ENCODE peak calls at places on chromosomes 16 and 17, in nine cellular contexts. E is A549, J is stomach, Z is gastrocnemius medialis, W is ovary, M is tibial nerve, K is heart left ventricle, U is adrenal gland, R is HCT116. O is an unnamed sample. For H3K4me1, the result is how much of the 10 kb centered on the place peaks cover.

GRCh38 chr16:12293913-12294312 is 317.4 kb downstream of the SNX29 start:
- DNase-seq in E (no peak), K (no peak), R (no peak), Z (no peak), W (no peak), J (no peak), U (no peak), M (no peak), O (no peak)

GRCh38 chr16:31265329-31266245 is 5.8 kb downstream of the ITGAM start:
- DNase-seq in W (no peak), Z (no peak), E (peak), K (no peak), M (no peak), J (peak), U (no peak), R (no peak), O (peak)

GRCh38 chr17:36747861-36748260 is 146.5 kb downstream of the MRM1 start:
- DNase-seq in Z (no peak), R (no peak), M (no peak), E (no peak), W (no peak), K (no peak), J (no peak), U (no peak), O (no peak)

GRCh38 chr17:73586153-73586906 is 57.9 kb downstream of the SDK2 start:
- DNase-seq in M (no peak), W (no peak), K (no peak), R (no peak), E (no peak), U (no peak), J (no peak), Z (no peak), O (no peak)

GRCh38 chr17:2691965-2692780 is 19.4 kb downstream of the CLUH start:
- DNase-seq in K (peak), E (no peak), M (no peak), W (peak), J (no peak), Z (peak), R (no peak), U (no peak), O (peak)

GRCh38 chr17:76753061-76753961 is 15.4 kb downstream of the MFSD11 start:
- DNase-seq in E (no peak), K (no peak), M (no peak), Z (no peak), W (no peak), J (no peak), U (no peak), R (no peak), O (no peak)

GRCh38 chr16:87956169-87956770 is 5.0 kb downstream of the BANP start:
- DNase-seq in K (peak), W (no peak), Z (peak), R (no peak), M (no peak), J (no peak), U (no peak), E (no peak), O (peak)

GRCh38 chr16:30747331-30747730 is 894 bp upstream of the PHKG2 start:
- DNase-seq in U (no peak), M (no peak), J (no peak), Z (no peak), E (no peak), R (no peak), K (no peak), W (no peak), O (no peak)

GRCh38 chr16:52852978-52853377 is 199.7 kb downstream of the CHD9NB start:
- DNase-seq in W (no peak), U (no peak), E (no peak), K (no peak), R (no peak), J (no peak), M (no peak), Z (no peak), O (no peak)

GRCh38 chr17:40486513-40487370 is 14.7 kb downstream of the TNS4 start:
- DNase-seq in W (no peak), U (no peak), Z (peak), J (no peak), R (peak), M (no peak), E (no peak), K (no peak), O (no peak)

GRCh38 chr17:50487213-50488096 is 8.8 kb downstream of the RSAD1 start:
- DNase-seq in W (no peak), E (no peak), J (peak), K (no peak), M (no peak), U (peak), R (no peak), Z (peak), O (no peak)

GRCh38 chr16:13935408-13935807 is 15.5 kb downstream of the ERCC4 start:
- DNase-seq in Z (no peak), E (no peak), U (no peak), K (no peak), R (no peak), M (no peak), J (no peak), W (no peak), O (no peak)

GRCh38 chr17:49508891-49509587 is 13.9 kb downstream of the NGFR start:
- DNase-seq in R (no peak), K (no peak), W (no peak), J (no peak), E (no peak), M (no peak), Z (no peak), U (no peak), O (no peak)

DNA sequence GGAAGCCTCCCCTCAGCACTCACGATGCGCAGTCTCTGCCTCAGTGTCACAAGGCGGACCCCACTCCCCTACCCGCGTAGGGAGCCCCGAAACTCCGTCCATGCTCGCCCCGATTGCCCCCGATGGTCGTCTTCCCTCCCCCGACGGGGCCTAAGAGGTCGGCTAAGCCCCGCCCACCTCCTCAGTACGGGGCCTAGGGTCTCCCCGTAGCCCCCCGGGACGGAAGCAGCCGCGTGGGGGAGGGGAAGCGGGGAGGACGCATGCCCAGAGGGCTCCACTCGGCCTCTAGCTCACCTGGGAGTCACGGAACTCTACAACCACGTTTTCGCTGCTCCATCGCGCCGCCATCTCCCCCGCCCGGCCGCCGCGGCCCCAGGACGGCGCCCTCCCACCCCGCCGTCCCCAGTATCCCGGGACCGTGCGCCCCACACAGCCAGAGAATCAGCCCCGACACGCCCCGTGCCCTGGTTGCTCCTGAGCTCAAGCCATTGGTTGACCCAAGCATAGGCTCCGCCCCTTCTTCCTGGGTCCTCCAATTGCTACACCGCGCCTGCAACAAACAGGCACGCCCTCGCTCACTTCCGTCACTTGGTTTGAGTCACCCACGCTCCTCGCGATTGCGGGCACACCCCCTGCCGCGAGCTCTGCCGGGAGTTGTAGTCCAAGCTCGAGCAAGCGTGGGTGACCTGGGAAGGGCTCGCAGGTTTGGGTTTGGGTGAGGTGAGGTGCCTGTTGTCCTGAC is at the start of gene WDR59:
- DNase-seq in U (peak), J (peak), K (peak), Z (peak), M (peak), W (peak), E (peak), R (peak), O (peak)
- TF ChIP-seq POLR2A in U (peak), J (peak), K (peak), Z (peak), M (peak), W (peak), E (peak), R (no peak), O (no peak)

GRCh38 chr17:18191071-18191667 is 7.5 kb downstream of the ALKBH5 start:
- DNase-seq in W (no peak), R (no peak), K (peak), E (no peak), U (no peak), J (peak), M (no peak), Z (no peak), O (no peak)
- H3K4me1 ChIP-seq in W (under half), R (under half), K (half or more), E (under half), U (half or more), J (half or more), M (under half), Z (half or more), O (half or more)

GRCh38 chr17:81710514-81711308 is 1.4 kb upstream of the SLC25A10 start:
- DNase-seq in W (no peak), K (no peak), R (no peak), E (no peak), Z (no peak), J (no peak), M (no peak), U (no peak), O (no peak)
- TF ChIP-seq POLR2A in W (no peak), K (no peak), R (peak), E (peak), Z (no peak), J (no peak), M (no peak), U (no peak), O (no peak)

GRCh38 chr16:8862309-8863130 is 6.3 kb downstream of the CARHSP1 start:
- DNase-seq in E (no peak), W (no peak), Z (no peak), M (no peak), U (no peak), R (no peak), K (no peak), J (no peak), O (no peak)
- H3K4me1 ChIP-seq in E (half or more), W (under half), Z (under half), M (under half), U (half or more), R (under half), K (under half), J (half or more), O (under half)

GRCh38 chr16:28475221-28475620 is 3.1 kb upstream of the NPIPB7 start:
- DNase-seq in E (no peak), U (peak), K (no peak), Z (no peak), J (no peak), R (no peak), W (no peak), M (no peak), O (no peak)

GRCh38 chr16:28477311-28477920 is 5.3 kb upstream of the NPIPB7 start:
- DNase-seq in M (no peak), Z (no peak), J (no peak), W (no peak), U (no peak), R (no peak), E (no peak), K (no peak), O (no peak)

GRCh38 chr16:28478511-28479180 is 6.5 kb upstream of the NPIPB7 start:
- DNase-seq in W (no peak), U (no peak), K (no peak), Z (no peak), J (no peak), M (no peak), R (no peak), E (no peak), O (no peak)

GRCh38 chr16:28473714-28474265 is 1.7 kb upstream of the NPIPB7 start:
- DNase-seq in E (no peak), U (no peak), Z (no peak), R (no peak), M (no peak), J (no peak), W (no peak), K (no peak), O (no peak)
- TF ChIP-seq POLR2A in E (no peak), U (no peak), Z (no peak), R (no peak), M (no peak), J (no peak), W (no peak), K (no peak), O (no peak)

GRCh38 chr17:14359251-14359939 is 58.5 kb downstream of the HS3ST3B1 start:
- DNase-seq in E (no peak), M (no peak), R (no peak), W (no peak), Z (no peak), U (no peak), J (no peak), K (no peak), O (peak)

GRCh38 chr17:14361470-14361869 is 60.6 kb downstream of the HS3ST3B1 start:
- DNase-seq in U (no peak), K (no peak), J (no peak), M (no peak), Z (no peak), W (no peak), R (no peak), E (no peak), O (no peak)

GRCh38 chr17:14361945-14362508 is 61.1 kb downstream of the HS3ST3B1 start:
- DNase-seq in J (no peak), E (no peak), K (no peak), W (no peak), M (no peak), U (no peak), R (no peak), Z (no peak), O (no peak)

GRCh38 chr17:14356043-14356637 is 55.3 kb downstream of the HS3ST3B1 start:
- DNase-seq in M (no peak), R (no peak), K (no peak), U (no peak), Z (no peak), E (no peak), W (no peak), J (no peak), O (no peak)

GRCh38 chr17:14360851-14361250 is 60.0 kb downstream of the HS3ST3B1 start:
- DNase-seq in Z (no peak), U (no peak), K (no peak), J (no peak), R (no peak), W (no peak), E (no peak), M (no peak), O (no peak)
- H3K4me1 ChIP-seq in Z (under half), U (under half), K (under half), J (under half), R (under half), W (under half), E (under half), M (under half), O (under half)

DNA sequence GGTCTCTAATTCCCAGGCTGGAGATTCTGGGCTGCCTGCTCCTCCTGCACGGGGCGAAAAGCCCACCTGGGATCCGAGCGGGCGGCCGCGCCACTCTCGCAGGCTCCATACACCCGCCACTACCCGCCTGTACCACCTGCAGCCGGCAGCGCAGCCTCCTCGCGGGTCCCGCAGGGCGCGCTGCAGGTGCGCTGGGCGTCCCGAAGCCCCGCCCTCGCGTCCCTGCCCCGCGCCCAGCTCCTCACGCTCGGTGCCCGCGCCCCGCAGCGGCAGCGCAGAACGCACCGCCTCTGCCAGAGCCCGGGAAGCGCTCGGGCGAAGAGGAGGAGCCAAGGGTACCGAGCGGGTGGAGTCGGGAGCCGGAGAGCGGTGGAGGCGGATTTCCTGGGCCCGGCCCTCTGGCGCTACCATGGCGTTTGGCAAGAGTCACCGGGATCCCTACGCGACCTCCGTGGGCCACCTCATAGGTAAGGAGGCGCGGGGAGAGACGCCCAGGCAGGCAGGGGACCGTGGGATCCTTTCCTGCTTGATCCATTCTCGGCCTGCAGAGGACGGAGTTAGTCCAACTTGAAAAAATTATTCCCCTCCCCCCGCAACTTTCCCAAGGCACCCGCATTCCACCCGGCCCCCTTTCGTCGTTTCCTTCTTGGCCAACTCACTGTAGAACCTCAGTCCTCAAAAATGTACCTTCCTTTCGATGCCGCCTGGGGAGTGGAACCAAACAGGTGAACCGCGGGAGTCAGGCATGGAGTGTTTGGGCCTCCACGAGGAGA is at the start of gene TOM1L1:
- DNase-seq in K (peak), W (peak), R (peak), M (peak), J (peak), Z (peak), E (peak), U (peak), O (peak)
- TF ChIP-seq POLR2A in K (no peak), W (no peak), R (no peak), M (no peak), J (peak), Z (no peak), E (peak), U (peak), O (peak)

DNA sequence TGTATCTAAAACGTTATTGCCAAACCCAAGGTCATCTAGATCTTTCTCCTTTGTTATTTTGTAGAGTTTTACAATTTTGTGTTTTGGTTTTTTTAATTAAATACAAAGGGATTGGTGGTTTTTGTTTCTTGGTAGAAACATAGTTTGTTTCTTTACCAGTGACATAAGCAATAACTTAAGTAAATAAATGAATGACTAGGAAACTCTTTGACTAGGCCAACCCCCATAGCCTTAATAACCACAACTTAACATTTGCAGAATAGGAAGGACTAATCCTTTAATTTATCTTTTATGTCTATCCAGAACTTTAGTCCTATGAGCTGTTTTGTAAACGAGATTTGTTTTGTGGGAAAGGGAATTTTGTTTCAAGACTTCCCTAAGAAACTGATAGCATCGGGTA is 162.5 kb downstream of the PRKCA start:
- DNase-seq in W (no peak), K (no peak), R (no peak), Z (no peak), J (no peak), M (no peak), E (no peak), U (no peak), O (no peak)
- H3K4me1 ChIP-seq in W (under half), K (under half), R (under half), Z (under half), J (half or more), M (under half), E (half or more), U (under half), O (under half)

DNA sequence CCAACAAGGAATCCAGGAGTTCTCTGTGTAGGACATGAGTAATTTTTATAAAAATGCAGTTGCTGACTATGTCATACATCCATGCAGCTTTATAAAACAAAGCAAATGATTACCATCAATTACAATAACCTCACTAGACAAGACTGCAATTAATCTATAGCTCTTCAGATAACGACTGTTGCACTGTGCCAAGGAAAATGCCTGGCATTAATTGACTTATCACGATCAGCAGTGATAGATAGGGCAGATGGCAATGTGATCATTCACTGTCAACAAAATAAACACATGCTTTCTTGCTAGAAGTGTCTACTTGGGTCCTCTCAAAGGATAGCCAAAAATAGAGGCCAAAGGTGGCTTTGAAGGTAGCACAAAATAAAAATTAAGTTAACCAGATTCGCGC is 415.0 kb downstream of the CA10 start:
- DNase-seq in E (no peak), Z (no peak), M (no peak), W (no peak), J (no peak), R (no peak), K (no peak), U (no peak), O (no peak)
- TF ChIP-seq POLR2A in E (no peak), Z (no peak), M (no peak), W (no peak), J (no peak), R (no peak), K (no peak), U (no peak), O (no peak)